ENCODE peak calls at places on chromosomes 1 and 21, in five cellular contexts. One of them, this sample, is unnamed.

GRCh38 chr1:41479000-41479807 is 5.3 kb downstream of the EDN2 start:
- DNase-seq in HCT116: no peak
- DNase-seq in gastrocnemius medialis: no peak
- DNase-seq in lower leg skin: no peak
- DNase-seq in IMR-90: peak
- DNase-seq in this sample: peak

GRCh38 chr1:43229831-43230780 is 39.7 kb upstream of the TMEM125 start:
- DNase-seq in HCT116: no peak
- DNase-seq in gastrocnemius medialis: no peak
- DNase-seq in lower leg skin: no peak
- DNase-seq in IMR-90: peak
- DNase-seq in this sample: no peak

GRCh38 chr21:44379991-44380865 is 26.8 kb downstream of the TRPM2 start:
- DNase-seq in HCT116: no peak
- DNase-seq in gastrocnemius medialis: no peak
- DNase-seq in lower leg skin: no peak
- DNase-seq in IMR-90: no peak
- DNase-seq in this sample: no peak

GRCh38 chr1:56788102-56788501 is 31.1 kb downstream of the FYB2 start:
- DNase-seq in HCT116: no peak
- DNase-seq in gastrocnemius medialis: peak
- DNase-seq in lower leg skin: no peak
- DNase-seq in IMR-90: no peak
- DNase-seq in this sample: no peak

GRCh38 chr1:156927215-156928042 is 7.0 kb downstream of the LRRC71 start:
- DNase-seq in HCT116: peak
- DNase-seq in gastrocnemius medialis: peak
- DNase-seq in lower leg skin: peak
- DNase-seq in IMR-90: peak
- DNase-seq in this sample: peak

GRCh38 chr1:180141381-180141934 is 13.2 kb upstream of the QSOX1 start:
- DNase-seq in HCT116: no peak
- DNase-seq in gastrocnemius medialis: no peak
- DNase-seq in lower leg skin: no peak
- DNase-seq in IMR-90: no peak
- DNase-seq in this sample: no peak

GRCh38 chr1:223102797-223103533 is 40.1 kb downstream of the TLR5 start:
- DNase-seq in HCT116: no peak
- DNase-seq in gastrocnemius medialis: no peak
- DNase-seq in lower leg skin: no peak
- DNase-seq in IMR-90: no peak
- DNase-seq in this sample: peak

GRCh38 chr1:161198206-161198876 is 513 bp downstream of the ADAMTS4 start:
- DNase-seq in HCT116: no peak
- DNase-seq in gastrocnemius medialis: no peak
- DNase-seq in lower leg skin: peak
- DNase-seq in IMR-90: no peak
- DNase-seq in this sample: peak

GRCh38 chr1:174222166-174222949 is 63.0 kb downstream of the RABGAP1L start:
- DNase-seq in HCT116: no peak
- DNase-seq in gastrocnemius medialis: no peak
- DNase-seq in lower leg skin: no peak
- DNase-seq in IMR-90: peak
- DNase-seq in this sample: no peak

GRCh38 chr1:200075938-200076546 is 48.5 kb downstream of the NR5A2 start:
- DNase-seq in HCT116: peak
- DNase-seq in gastrocnemius medialis: no peak
- DNase-seq in lower leg skin: peak
- DNase-seq in IMR-90: peak
- DNase-seq in this sample: peak

GRCh38 chr1:216670118-216670870 is 52.9 kb downstream of the ESRRG start:
- DNase-seq in HCT116: no peak
- DNase-seq in gastrocnemius medialis: no peak
- DNase-seq in lower leg skin: no peak
- DNase-seq in IMR-90: peak
- DNase-seq in this sample: no peak

GRCh38 chr1:168672278-168672677 is 56.7 kb downstream of the DPT start:
- DNase-seq in HCT116: no peak
- DNase-seq in gastrocnemius medialis: no peak
- DNase-seq in lower leg skin: no peak
- DNase-seq in IMR-90: no peak
- DNase-seq in this sample: no peak

GRCh38 chr1:64965239-64966157 is 851 bp downstream of the JAK1 start:
- DNase-seq in HCT116: no peak
- DNase-seq in gastrocnemius medialis: peak
- DNase-seq in lower leg skin: peak
- DNase-seq in IMR-90: peak
- DNase-seq in this sample: peak

GRCh38 chr1:78005755-78006154 is 1.0 kb downstream of the DNAJB4 start:
- DNase-seq in HCT116: peak
- DNase-seq in gastrocnemius medialis: no peak
- DNase-seq in lower leg skin: no peak
- DNase-seq in IMR-90: peak
- DNase-seq in this sample: no peak
- TF ChIP-seq POLR2A in HCT116: no peak
- TF ChIP-seq POLR2A in gastrocnemius medialis: peak
- TF ChIP-seq POLR2A in lower leg skin: no peak
- TF ChIP-seq POLR2A in IMR-90: peak
- TF ChIP-seq POLR2A in this sample: peak

DNA sequence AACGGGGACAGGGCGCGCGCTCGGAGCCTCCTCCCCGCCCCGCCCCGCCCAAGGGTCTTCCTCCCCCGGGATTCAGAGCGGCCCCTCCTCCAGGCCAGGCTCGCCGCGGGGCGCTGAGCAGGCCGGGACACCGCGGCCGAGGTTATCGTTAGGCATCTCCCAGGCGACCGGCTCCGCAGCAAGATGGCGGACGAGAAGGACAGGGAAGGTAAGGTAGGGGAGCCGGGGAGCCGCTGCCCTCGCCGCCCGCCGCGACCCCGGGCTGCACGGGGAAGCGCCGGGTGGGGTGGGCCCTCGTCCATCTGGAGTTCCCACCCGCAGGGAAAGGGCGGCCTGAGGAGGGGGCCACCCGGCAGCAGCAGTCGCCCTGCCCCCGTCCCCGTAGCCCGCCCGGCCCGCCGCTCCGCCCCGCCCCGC is 105.9 kb upstream of the HNRNPU start:
- DNase-seq in HCT116: peak
- DNase-seq in gastrocnemius medialis: no peak
- DNase-seq in lower leg skin: peak
- DNase-seq in IMR-90: peak
- DNase-seq in this sample: no peak
- TF ChIP-seq POLR2A in HCT116: no peak
- TF ChIP-seq POLR2A in gastrocnemius medialis: peak
- TF ChIP-seq POLR2A in lower leg skin: peak
- TF ChIP-seq POLR2A in IMR-90: no peak
- TF ChIP-seq POLR2A in this sample: peak

GRCh38 chr1:78102916-78103315 is 57.1 kb downstream of the GIPC2 start:
- DNase-seq in HCT116: no peak
- DNase-seq in gastrocnemius medialis: no peak
- DNase-seq in lower leg skin: no peak
- DNase-seq in IMR-90: peak
- DNase-seq in this sample: no peak

GRCh38 chr1:78102082-78102481 is 56.3 kb downstream of the GIPC2 start:
- DNase-seq in HCT116: no peak
- DNase-seq in gastrocnemius medialis: no peak
- DNase-seq in lower leg skin: no peak
- DNase-seq in IMR-90: peak
- DNase-seq in this sample: no peak

GRCh38 chr1:78101051-78101450 is 55.3 kb downstream of the GIPC2 start:
- DNase-seq in HCT116: no peak
- DNase-seq in gastrocnemius medialis: no peak
- DNase-seq in lower leg skin: no peak
- DNase-seq in IMR-90: no peak
- DNase-seq in this sample: no peak

GRCh38 chr1:78104322-78104721 is 58.6 kb downstream of the GIPC2 start:
- DNase-seq in HCT116: no peak
- DNase-seq in gastrocnemius medialis: no peak
- DNase-seq in lower leg skin: no peak
- DNase-seq in IMR-90: peak
- DNase-seq in this sample: no peak

GRCh38 chr1:78101514-78101913 is 55.7 kb downstream of the GIPC2 start:
- DNase-seq in HCT116: peak
- DNase-seq in gastrocnemius medialis: no peak
- DNase-seq in lower leg skin: no peak
- DNase-seq in IMR-90: peak
- DNase-seq in this sample: no peak
- TF ChIP-seq POLR2A in HCT116: no peak
- TF ChIP-seq POLR2A in gastrocnemius medialis: no peak
- TF ChIP-seq POLR2A in lower leg skin: no peak
- TF ChIP-seq POLR2A in IMR-90: no peak
- TF ChIP-seq POLR2A in this sample: no peak

DNA sequence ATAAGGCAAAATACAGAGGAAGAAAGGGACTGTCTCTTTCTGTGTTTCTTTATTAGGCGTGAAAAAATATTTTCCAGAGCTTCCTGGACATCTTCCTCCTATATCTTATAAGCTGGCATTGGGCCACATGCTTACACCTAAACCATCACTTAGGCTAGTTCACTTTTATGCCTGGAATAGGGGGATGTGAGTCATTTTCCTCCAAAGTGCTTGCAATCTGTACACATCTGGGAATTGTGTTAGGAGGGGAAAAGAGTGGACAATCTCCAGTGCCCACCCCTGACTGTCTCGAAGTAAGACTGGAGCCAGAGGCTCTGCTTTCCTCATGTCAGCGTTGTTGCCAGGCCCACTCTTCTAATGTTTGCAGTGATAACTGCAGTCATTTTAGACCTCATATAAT is 29.9 kb downstream of the GIPC2 start:
- DNase-seq in HCT116: no peak
- DNase-seq in gastrocnemius medialis: no peak
- DNase-seq in lower leg skin: no peak
- DNase-seq in IMR-90: peak
- DNase-seq in this sample: no peak
- TF ChIP-seq POLR2A in HCT116: no peak
- TF ChIP-seq POLR2A in gastrocnemius medialis: no peak
- TF ChIP-seq POLR2A in lower leg skin: no peak
- TF ChIP-seq POLR2A in IMR-90: no peak
- TF ChIP-seq POLR2A in this sample: no peak

DNA sequence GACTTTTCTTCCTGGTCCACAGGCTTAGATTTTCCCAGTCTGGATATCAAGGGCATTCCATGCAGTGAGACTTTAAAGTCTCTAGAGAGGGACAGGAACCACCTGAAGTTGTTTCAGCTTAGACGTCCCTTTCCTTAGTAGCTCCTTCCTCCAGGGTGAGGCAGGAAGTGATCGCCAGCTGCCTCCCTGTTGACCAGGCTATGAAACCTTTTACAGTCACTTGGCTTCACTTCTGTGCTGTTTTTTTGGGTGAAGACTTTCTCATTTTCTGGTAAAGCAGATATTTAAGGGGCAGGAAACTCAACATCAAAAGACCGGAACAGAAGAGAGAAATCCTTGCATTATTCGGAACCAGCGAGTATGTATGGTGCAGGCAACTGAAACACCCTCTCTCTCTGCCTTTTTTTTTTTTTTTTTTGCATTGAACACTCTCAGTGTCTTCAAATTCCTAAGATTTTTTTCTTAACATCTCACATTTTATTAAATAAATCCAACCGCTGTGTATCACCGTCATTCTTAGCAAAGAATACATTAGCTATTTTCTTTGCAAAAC is 234.6 kb upstream of the IRF2BP2 start:
- DNase-seq in HCT116: no peak
- DNase-seq in gastrocnemius medialis: no peak
- DNase-seq in lower leg skin: no peak
- DNase-seq in IMR-90: peak
- DNase-seq in this sample: no peak
- TF ChIP-seq POLR2A in HCT116: no peak
- TF ChIP-seq POLR2A in gastrocnemius medialis: no peak
- TF ChIP-seq POLR2A in lower leg skin: no peak
- TF ChIP-seq POLR2A in IMR-90: no peak
- TF ChIP-seq POLR2A in this sample: no peak

DNA sequence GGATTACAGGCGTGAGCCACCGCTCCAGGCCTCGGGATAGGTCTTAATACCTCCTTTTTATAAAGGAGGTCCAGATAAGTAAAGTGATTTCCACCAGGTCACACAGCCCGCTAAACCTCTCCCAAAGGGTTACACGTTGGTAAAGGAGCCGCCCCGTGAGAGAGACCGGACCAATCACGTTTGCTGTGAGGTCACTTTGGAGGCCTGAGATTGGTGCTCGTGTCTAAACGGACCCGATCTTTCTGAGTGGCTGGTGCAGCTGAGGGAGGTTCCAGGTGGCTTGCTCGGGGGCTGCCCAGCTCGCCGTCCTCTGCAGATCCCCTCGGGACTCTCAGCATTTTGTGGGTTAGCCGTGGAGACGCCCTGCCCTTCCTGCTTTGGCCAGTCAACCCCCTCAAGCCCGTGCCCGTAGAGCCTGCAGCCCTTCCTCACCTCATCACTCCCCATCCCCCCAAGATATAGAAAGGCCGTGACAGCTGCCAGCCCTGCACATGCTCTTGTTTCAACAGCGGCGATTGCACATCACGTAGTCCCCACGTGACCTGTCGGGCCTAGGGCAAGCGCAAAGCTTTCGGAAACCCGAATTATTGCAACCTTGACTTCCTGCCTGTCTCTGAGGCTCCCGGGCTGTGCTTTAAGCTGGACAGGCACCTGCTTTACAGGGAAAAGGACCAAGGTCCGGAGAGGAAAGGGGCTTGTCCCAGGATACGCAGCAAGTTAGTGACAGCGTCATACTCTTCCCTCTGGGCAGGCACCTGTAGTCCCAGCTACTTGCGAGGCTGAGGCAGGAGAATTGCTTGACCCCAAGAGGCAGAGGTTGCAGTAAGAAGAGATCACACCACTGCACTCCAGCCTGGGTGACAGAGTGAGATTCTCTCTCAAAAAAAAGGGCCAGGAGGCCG is 5.0 kb upstream of the COA7 start:
- DNase-seq in HCT116: peak
- DNase-seq in gastrocnemius medialis: peak
- DNase-seq in lower leg skin: peak
- DNase-seq in IMR-90: peak
- DNase-seq in this sample: peak
- TF ChIP-seq POLR2A in HCT116: no peak
- TF ChIP-seq POLR2A in gastrocnemius medialis: peak
- TF ChIP-seq POLR2A in lower leg skin: no peak
- TF ChIP-seq POLR2A in IMR-90: no peak
- TF ChIP-seq POLR2A in this sample: peak

DNA sequence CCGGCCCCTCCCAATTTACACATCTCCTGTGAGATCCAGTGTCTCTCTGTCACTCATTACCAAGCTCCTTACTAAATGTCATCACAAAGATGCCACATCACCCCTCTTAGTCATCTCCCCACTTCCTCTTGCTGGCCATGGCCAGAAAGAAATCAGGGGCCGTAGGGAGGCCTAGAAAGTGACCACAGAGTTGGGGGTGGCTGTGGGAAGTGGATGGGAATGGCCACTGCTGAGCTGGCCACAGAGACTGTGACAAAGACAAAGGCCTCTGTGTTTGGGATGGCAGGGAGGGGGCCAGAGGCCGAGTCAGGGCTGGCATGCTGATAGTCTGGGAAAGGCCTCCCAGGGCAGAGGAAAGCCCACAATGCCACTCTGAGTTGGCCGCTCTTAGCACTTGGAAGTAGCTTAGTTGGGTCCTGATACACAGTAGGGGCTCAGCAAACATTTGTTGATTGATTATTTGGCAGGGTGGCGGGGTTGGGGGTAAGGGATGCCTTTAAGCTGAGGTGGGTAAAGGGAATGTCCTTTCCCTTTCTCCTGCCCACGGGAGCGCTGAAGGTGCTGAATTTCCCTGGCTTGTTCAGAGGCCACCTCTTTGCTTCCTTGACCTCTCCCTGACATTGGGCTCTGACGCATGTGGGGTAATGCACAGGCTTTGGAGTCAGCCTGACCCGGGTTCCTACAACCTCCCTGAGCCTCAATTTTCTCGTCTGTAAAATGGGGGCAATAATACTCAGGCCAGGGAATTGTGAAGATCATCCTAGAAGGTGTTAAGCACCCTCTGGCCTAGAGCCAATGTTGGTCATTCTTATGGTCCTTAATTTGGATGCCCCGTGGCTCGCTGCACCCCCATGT is 13.2 kb downstream of the NAV1 start:
- DNase-seq in HCT116: peak
- DNase-seq in gastrocnemius medialis: no peak
- DNase-seq in lower leg skin: no peak
- DNase-seq in IMR-90: peak
- DNase-seq in this sample: no peak
- TF ChIP-seq POLR2A in HCT116: no peak
- TF ChIP-seq POLR2A in gastrocnemius medialis: no peak
- TF ChIP-seq POLR2A in lower leg skin: no peak
- TF ChIP-seq POLR2A in IMR-90: peak
- TF ChIP-seq POLR2A in this sample: no peak

This sample was measured in uterus.